ENCODE peak calls at places on chromosome 12, in eight cellular contexts. H, D, M, W, E, R, U and O are unnamed samples.

GRCh38 chr12:66176105-66176504 is 6.3 kb upstream of the TMBIM4 start:
- DNase-seq in R (no peak), W (no peak), E (peak; percentile 48), M (no peak), U (no peak), H (no peak), D (no peak), O (no peak)

GRCh38 chr12:60421741-60422140 is 825.9 kb downstream of the SLC16A7 start:
- DNase-seq in H (no peak), E (no peak), U (no peak), W (no peak), M (no peak), D (no peak), R (no peak), O (no peak)

GRCh38 chr12:104743181-104743580 is 214.9 kb downstream of the SLC41A2 start:
- DNase-seq in D (no peak), M (no peak), W (no peak), U (no peak), E (no peak), R (no peak), H (no peak), O (no peak)

GRCh38 chr12:68506619-68507018 is 104.1 kb upstream of the RAP1B start:
- DNase-seq in W (no peak), H (no peak), D (no peak), R (no peak), U (no peak), M (no peak), E (no peak), O (no peak)

GRCh38 chr12:27424631-27425230 is 21.8 kb upstream of the SMCO2 start:
- DNase-seq in H (peak; percentile 39), E (peak; percentile 79), M (no peak), R (no peak), U (peak; percentile 36), D (peak; percentile 15), W (peak; percentile 13), O (no peak)

GRCh38 chr12:131454418-131455217 is 256.3 kb upstream of the SFSWAP start:
- DNase-seq in R (no peak), H (peak; percentile 33), E (peak; percentile 22), M (no peak), D (peak; percentile 86), U (peak; percentile 63), W (no peak), O (no peak)

GRCh38 chr12:105414088-105414487 is 83.6 kb downstream of the C12orf75 start:
- DNase-seq in D (no peak), W (no peak), R (no peak), E (no peak), H (no peak), M (no peak), U (no peak), O (no peak)

GRCh38 chr12:1807489-1807888 is 12.9 kb upstream of the LRTM2 start:
- DNase-seq in U (no peak), H (no peak), E (no peak), D (no peak), W (no peak), M (no peak), R (no peak), O (peak; percentile 35)

GRCh38 chr12:128204725-128205124 is 62.2 kb upstream of the TMEM132C start:
- DNase-seq in E (no peak), R (no peak), W (no peak), H (no peak), M (no peak), D (no peak), U (no peak), O (no peak)

GRCh38 chr12:45907955-45908354 is 82.4 kb downstream of the SCAF11 start:
- DNase-seq in U (no peak), R (no peak), H (no peak), W (no peak), D (no peak), E (no peak), M (no peak), O (no peak)

GRCh38 chr12:1319215-1319614 is 275.2 kb downstream of the FBXL14 start:
- DNase-seq in R (no peak), E (peak; percentile 39), M (no peak), W (no peak), U (no peak), D (no peak), H (no peak), O (no peak)

GRCh38 chr12:46556105-46556559 is 183.6 kb upstream of the SLC38A2 start:
- DNase-seq in H (no peak), M (no peak), U (no peak), D (no peak), W (no peak), R (no peak), E (peak; percentile 97), O (no peak)

GRCh38 chr12:45989857-45990467 is 412 bp downstream of the SCAF11 start:
- DNase-seq in U (peak; percentile 78), M (peak; percentile 63), W (peak; percentile 60), H (no peak), R (peak; percentile 89), D (no peak), E (peak; percentile 52), O (peak; percentile 61)

GRCh38 chr12:49553512-49554088 is 14.3 kb downstream of the MCRS1 start:
- DNase-seq in W (no peak), R (no peak), M (no peak), U (no peak), E (no peak), D (no peak), H (peak; percentile 47), O (no peak)

GRCh38 chr12:63276537-63277365 is 125.8 kb upstream of the AVPR1A start:
- DNase-seq in W (no peak), R (peak; percentile 50), H (peak; percentile 3), E (peak; percentile 13), U (peak; percentile 69), D (peak; percentile 49), M (no peak), O (no peak)

GRCh38 chr12:7303230-7303629 is 642 bp upstream of the ACSM4 start:
- DNase-seq in D (no peak), M (no peak), W (no peak), R (no peak), H (no peak), U (no peak), E (peak; percentile 3), O (no peak)

GRCh38 chr12:48473061-48473460 is 702 bp downstream of the ANP32D start:
- DNase-seq in U (no peak), D (no peak), W (no peak), H (no peak), R (no peak), M (no peak), E (no peak), O (no peak)